ENCODE peak calls at places on chromosomes 12 and 14, in ten cellular contexts. I is esophagus squamous epithelium; L is nephron progenitor cell; T is heart left ventricle; H is transverse colon; P is progenitor cell of endocrine pancreas; F is fibroblast of lung; J is BJ; C is CD4-positive, alpha-beta T cell; W is cardiac fibroblast. S is an unnamed sample.

GRCh38 chr12:68370006-68370590 is 37.9 kb upstream of the MDM1 start:
- DNase-seq in I (no peak), L (no peak), T (no peak), H (no peak), P (no peak), F (no peak), J (no peak), C (no peak), W (no peak), S (no peak)

GRCh38 chr12:7004287-7004803 is 13.9 kb downstream of the LPCAT3 start:
- DNase-seq in I (no peak), L (no peak), T (no peak), H (no peak), P (no peak), F (no peak), J (no peak), C (no peak), W (no peak), S (no peak)

GRCh38 chr12:26177303-26177702 is 18.1 kb upstream of the SSPN start:
- DNase-seq in I (no peak), L (no peak), T (no peak), H (peak), P (no peak), F (no peak), J (no peak), C (no peak), W (no peak), S (peak)

GRCh38 chr12:50725011-50725899 is 38.6 kb upstream of the ATF1 start:
- DNase-seq in I (no peak), L (no peak), T (no peak), H (no peak), P (no peak), F (peak), J (peak), C (no peak), W (no peak), S (no peak)

GRCh38 chr12:87866602-87867292 is 162.5 kb downstream of the C12orf50 start:
- DNase-seq in I (no peak), L (no peak), T (no peak), H (no peak), P (no peak), F (peak), J (no peak), C (no peak), W (peak), S (no peak)

GRCh38 chr14:99537399-99537798 is 56.2 kb downstream of the CCNK start:
- DNase-seq in I (no peak), L (no peak), T (peak), H (peak), P (no peak), F (peak), J (peak), C (no peak), W (peak), S (no peak)

GRCh38 chr12:84136862-84137367 is 775.7 kb downstream of the SLC6A15 start:
- DNase-seq in I (no peak), L (no peak), T (no peak), H (no peak), P (no peak), F (peak), J (no peak), C (no peak), W (peak), S (no peak)

GRCh38 chr14:71666579-71667145 is 265.6 kb upstream of the RGS6 start:
- DNase-seq in I (no peak), L (no peak), T (no peak), H (no peak), P (no peak), F (no peak), J (no peak), C (no peak), W (no peak), S (no peak)

GRCh38 chr12:20342111-20342510 is 26.2 kb upstream of the PDE3A start:
- DNase-seq in I (no peak), L (no peak), T (no peak), H (no peak), P (no peak), F (no peak), J (no peak), C (no peak), W (peak), S (no peak)

GRCh38 chr14:52551696-52552062 is 626 bp downstream of the TXNDC16 start:
- DNase-seq in I (peak), L (no peak), T (no peak), H (no peak), P (no peak), F (peak), J (no peak), C (no peak), W (peak), S (peak)

GRCh38 chr14:104149617-104150141 is 11.3 kb downstream of the KIF26A start:
- DNase-seq in I (no peak), L (peak), T (peak), H (no peak), P (no peak), F (no peak), J (no peak), C (no peak), W (no peak), S (no peak)

GRCh38 chr14:101196051-101196450 is 292.5 kb upstream of the RTL1 start:
- DNase-seq in I (no peak), L (no peak), T (no peak), H (no peak), P (no peak), F (no peak), J (no peak), C (no peak), W (no peak), S (no peak)

GRCh38 chr14:65732112-65732511 is 319.6 kb downstream of the FUT8 start:
- DNase-seq in I (no peak), L (no peak), T (no peak), H (no peak), P (no peak), F (no peak), J (no peak), C (no peak), W (no peak), S (peak)

GRCh38 chr12:24608108-24608507 is 340.8 kb downstream of the BCAT1 start:
- DNase-seq in I (no peak), L (no peak), T (no peak), H (no peak), P (no peak), F (no peak), J (no peak), C (no peak), W (no peak), S (no peak)

GRCh38 chr12:998020-998874 is 7.2 kb downstream of the ERC1 start:
- DNase-seq in I (no peak), L (peak), T (no peak), H (no peak), P (no peak), F (no peak), J (no peak), C (no peak), W (no peak), S (peak)

GRCh38 chr12:95548539-95549391 is 2.5 kb downstream of the USP44 start:
- DNase-seq in I (no peak), L (peak), T (peak), H (peak), P (peak), F (peak), J (no peak), C (peak), W (no peak), S (peak)

GRCh38 chr12:6534914-6535696 is 788 bp downstream of the GAPDH start:
- DNase-seq in I (no peak), L (peak), T (peak), H (peak), P (peak), F (peak), J (no peak), C (peak), W (peak), S (peak)

GRCh38 chr14:41718477-41719166 is 111.9 kb downstream of the LRFN5 start:
- DNase-seq in I (no peak), L (no peak), T (no peak), H (no peak), P (no peak), F (no peak), J (no peak), C (no peak), W (no peak), S (no peak)

GRCh38 chr12:6020930-6021329 is 75.9 kb upstream of the ANO2 start:
- DNase-seq in I (no peak), L (peak), T (no peak), H (no peak), P (no peak), F (no peak), J (no peak), C (no peak), W (no peak), S (no peak)

GRCh38 chr12:110159671-110160245 is 35.6 kb downstream of the IFT81 start:
- DNase-seq in I (no peak), L (no peak), T (no peak), H (no peak), P (no peak), F (no peak), J (no peak), C (no peak), W (no peak), S (no peak)

GRCh38 chr14:72783741-72784140 is 110.2 kb downstream of the DPF3 start:
- DNase-seq in I (no peak), L (no peak), T (no peak), H (no peak), P (no peak), F (no peak), J (no peak), C (no peak), W (no peak), S (no peak)

GRCh38 chr14:105313381-105314286 is 914 bp upstream of the PACS2 start:
- DNase-seq in I (no peak), L (peak), T (peak), H (peak), P (peak), F (no peak), J (no peak), C (no peak), W (peak), S (no peak)

GRCh38 chr12:1103632-1104031 is 112.6 kb downstream of the ERC1 start:
- DNase-seq in I (no peak), L (no peak), T (no peak), H (no peak), P (no peak), F (no peak), J (no peak), C (no peak), W (peak), S (no peak)

GRCh38 chr14:63670692-63671091 is 29.0 kb upstream of the WDR89 start:
- DNase-seq in I (no peak), L (no peak), T (no peak), H (no peak), P (no peak), F (no peak), J (no peak), C (no peak), W (no peak), S (no peak)

GRCh38 chr12:115349711-115350110 is 665.7 kb upstream of the TBX3 start:
- DNase-seq in I (no peak), L (no peak), T (no peak), H (no peak), P (no peak), F (peak), J (no peak), C (no peak), W (peak), S (no peak)

GRCh38 chr14:98259881-98260280 is 1012.1 kb downstream of the BCL11B start:
- DNase-seq in I (no peak), L (no peak), T (no peak), H (peak), P (no peak), F (no peak), J (no peak), C (no peak), W (no peak), S (no peak)

GRCh38 chr12:94560416-94561221 is 89.7 kb downstream of the TMCC3 start:
- DNase-seq in I (no peak), L (no peak), T (no peak), H (peak), P (no peak), F (peak), J (no peak), C (no peak), W (peak), S (peak)

GRCh38 chr14:100528962-100529560 is 58.2 kb downstream of the BEGAIN start:
- DNase-seq in I (no peak), L (no peak), T (no peak), H (no peak), P (no peak), F (no peak), J (no peak), C (no peak), W (no peak), S (no peak)

GRCh38 chr14:73339846-73340565 is 102.7 kb downstream of the PAPLN start:
- DNase-seq in I (no peak), L (no peak), T (no peak), H (no peak), P (no peak), F (no peak), J (no peak), C (no peak), W (no peak), S (no peak)

GRCh38 chr14:28461379-28461778 is 305.2 kb upstream of the FOXG1 start:
- DNase-seq in I (no peak), L (no peak), T (no peak), H (no peak), P (no peak), F (peak), J (no peak), C (no peak), W (peak), S (no peak)

GRCh38 chr12:122851820-122852219 is 16.6 kb downstream of the HIP1R start:
- DNase-seq in I (no peak), L (no peak), T (no peak), H (no peak), P (no peak), F (peak), J (no peak), C (no peak), W (peak), S (no peak)

GRCh38 chr12:131980263-131980662 is 30.5 kb downstream of the EP400 start:
- DNase-seq in I (no peak), L (no peak), T (no peak), H (no peak), P (no peak), F (peak), J (no peak), C (no peak), W (peak), S (no peak)

GRCh38 chr12:132238487-132239248 is 90.7 kb downstream of the GALNT9 start:
- DNase-seq in I (no peak), L (no peak), T (peak), H (no peak), P (no peak), F (no peak), J (no peak), C (no peak), W (no peak), S (no peak)

GRCh38 chr12:52197371-52198231 is 5.8 kb upstream of the KRT80 start:
- DNase-seq in I (no peak), L (no peak), T (peak), H (no peak), P (no peak), F (peak), J (no peak), C (no peak), W (peak), S (no peak)

GRCh38 chr12:84058136-84058535 is 854.5 kb downstream of the SLC6A15 start:
- DNase-seq in I (no peak), L (no peak), T (no peak), H (no peak), P (no peak), F (no peak), J (no peak), C (no peak), W (no peak), S (no peak)

GRCh38 chr12:58841058-58841798 is 79.1 kb downstream of the LRIG3 start:
- DNase-seq in I (no peak), L (peak), T (peak), H (no peak), P (peak), F (no peak), J (no peak), C (no peak), W (no peak), S (no peak)

GRCh38 chr12:49233842-49234526 is 30.9 kb upstream of the TUBA1C start:
- DNase-seq in I (peak), L (no peak), T (peak), H (peak), P (no peak), F (no peak), J (no peak), C (no peak), W (no peak), S (peak)

GRCh38 chr14:80978403-80978802 is 23.0 kb downstream of the TSHR start:
- DNase-seq in I (no peak), L (no peak), T (no peak), H (no peak), P (no peak), F (no peak), J (no peak), C (peak), W (no peak), S (no peak)

GRCh38 chr12:21659383-21659782 is 1.7 kb upstream of the LDHB start:
- DNase-seq in I (no peak), L (no peak), T (no peak), H (no peak), P (no peak), F (no peak), J (no peak), C (no peak), W (no peak), S (no peak)
- TF ChIP-seq CTCF in I (no peak), L (peak), T (no peak), H (no peak), P (peak), F (no peak), J (no peak), C (peak), W (peak), S (no peak)

GRCh38 chr12:121376754-121377697 is 22.9 kb upstream of the RNF34 start:
- DNase-seq in I (no peak), L (no peak), T (no peak), H (no peak), P (no peak), F (no peak), J (no peak), C (no peak), W (no peak), S (no peak)

GRCh38 chr12:121373748-121374147 is 21.5 kb upstream of the ANAPC5 start:
- DNase-seq in I (no peak), L (no peak), T (no peak), H (no peak), P (no peak), F (no peak), J (no peak), C (no peak), W (no peak), S (no peak)

GRCh38 chr12:121365416-121366062 is 13.3 kb upstream of the ANAPC5 start:
- DNase-seq in I (no peak), L (no peak), T (no peak), H (no peak), P (no peak), F (no peak), J (no peak), C (no peak), W (peak), S (no peak)

GRCh38 chr12:121366063-121366459 is 13.8 kb upstream of the ANAPC5 start:
- DNase-seq in I (no peak), L (no peak), T (no peak), H (no peak), P (no peak), F (no peak), J (no peak), C (no peak), W (no peak), S (no peak)

DNA sequence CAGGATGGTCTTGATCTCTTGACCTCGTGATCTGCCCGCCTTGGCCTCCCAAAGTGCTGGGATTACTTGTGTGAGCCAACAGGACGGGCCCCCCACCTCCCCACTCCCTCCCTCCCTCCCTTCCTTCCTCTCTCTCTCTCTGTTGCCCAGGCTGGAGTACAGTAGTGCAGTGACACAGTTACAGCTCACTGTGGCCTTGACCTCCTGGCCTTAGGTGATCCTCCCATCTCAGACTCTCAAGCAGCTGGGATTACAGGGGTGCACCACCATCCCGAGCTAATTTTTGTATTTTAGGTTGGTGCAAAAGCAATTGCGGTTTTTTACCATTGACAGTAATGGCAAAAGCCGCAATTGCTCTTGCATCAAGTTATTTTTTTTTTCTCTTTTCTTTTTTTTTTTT is 19.2 kb upstream of the ANAPC5 start:
- DNase-seq in I (no peak), L (no peak), T (no peak), H (no peak), P (no peak), F (no peak), J (no peak), C (no peak), W (no peak), S (no peak)
- TF ChIP-seq CTCF in I (no peak), L (no peak), T (no peak), H (no peak), P (no peak), F (no peak), J (no peak), C (no peak), W (no peak), S (no peak)

GRCh38 chr14:61694830-61695694 is at the start of gene HIF1A:
- DNase-seq in I (peak), L (peak), T (peak), H (peak), P (peak), F (peak), J (peak), C (peak), W (peak), S (peak)
- TF ChIP-seq CTCF in I (no peak), L (no peak), T (peak), H (no peak), P (no peak), F (peak), J (peak), C (no peak), W (peak), S (no peak)

GRCh38 chr12:79935021-79935623 is at the start of gene PPP1R12A:
- DNase-seq in I (peak), L (peak), T (peak), H (peak), P (peak), F (peak), J (peak), C (peak), W (peak), S (peak)
- TF ChIP-seq CTCF in I (no peak), L (no peak), T (peak), H (no peak), P (peak), F (no peak), J (peak), C (peak), W (peak), S (no peak)

GRCh38 chr12:117190210-117190781 is at the start of gene FBXO21:
- DNase-seq in I (peak), L (peak), T (peak), H (peak), P (peak), F (peak), J (no peak), C (peak), W (peak), S (peak)

GRCh38 chr12:117188121-117188665 is 2.1 kb downstream of the FBXO21 start:
- DNase-seq in I (no peak), L (no peak), T (no peak), H (no peak), P (no peak), F (no peak), J (no peak), C (no peak), W (no peak), S (no peak)

GRCh38 chr12:117189725-117190209 is 503 bp downstream of the FBXO21 start:
- DNase-seq in I (no peak), L (peak), T (peak), H (peak), P (peak), F (peak), J (no peak), C (peak), W (peak), S (peak)

GRCh38 chr12:117192057-117192456 is 1.8 kb upstream of the FBXO21 start:
- DNase-seq in I (no peak), L (no peak), T (no peak), H (no peak), P (no peak), F (no peak), J (no peak), C (no peak), W (peak), S (no peak)

DNA sequence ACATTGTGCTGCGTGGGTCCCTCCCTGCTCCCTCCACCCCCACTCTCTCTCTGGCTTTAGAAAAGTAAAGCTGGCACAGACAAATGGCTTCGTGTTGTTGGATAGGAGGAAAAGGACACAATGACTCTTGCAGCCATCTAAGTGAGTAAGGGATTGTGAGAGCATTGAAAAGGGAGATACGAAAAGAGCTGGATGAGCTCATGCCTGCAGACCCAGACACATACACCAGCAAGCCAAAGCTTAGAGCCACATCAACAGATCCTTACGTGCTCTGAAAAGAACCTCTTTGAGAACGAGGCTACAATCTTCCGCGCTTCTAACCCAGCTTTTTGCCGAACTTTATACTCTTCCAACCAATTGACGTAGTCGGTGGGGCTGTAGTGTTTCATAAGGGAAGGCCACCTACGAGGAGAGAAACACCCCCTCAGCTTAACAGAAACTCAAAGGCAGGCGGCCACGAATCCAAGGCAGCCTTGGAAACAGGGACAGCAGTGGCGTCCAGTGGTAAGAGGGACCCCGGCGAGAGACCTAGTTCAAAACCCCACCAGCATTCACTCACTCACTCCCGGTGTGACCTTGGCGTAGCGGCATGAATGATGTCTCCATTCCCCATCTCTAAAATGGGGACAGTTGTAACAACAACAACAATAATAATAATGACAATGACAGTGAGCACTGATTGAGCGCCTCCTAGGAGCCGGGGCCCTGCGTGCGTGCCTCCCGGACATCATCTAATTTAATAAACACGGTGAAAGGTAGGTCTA is 1.1 kb downstream of the FBXO21 start:
- DNase-seq in I (no peak), L (no peak), T (no peak), H (no peak), P (no peak), F (peak), J (no peak), C (no peak), W (peak), S (no peak)
- TF ChIP-seq CTCF in I (no peak), L (no peak), T (no peak), H (no peak), P (no peak), F (no peak), J (no peak), C (no peak), W (no peak), S (no peak)

S was measured in GM10248.